ENCODE peak calls at places on chromosome 19, in ten cellular contexts. I is left ventricle myocardium inferior, D is adrenal gland, J is ELF-1, S is T-cell, P is retinal pigment epithelial cell, W is epithelial cell of esophagus, N is posterior cingulate gyrus, H is astrocyte of the hippocampus, O is A549. Y is an unnamed sample.

GRCh38 chr19:30320916-30321315 is 51.3 kb upstream of the ZNF536 start:
- DNase-seq in I (no peak), D (no peak), J (no peak), S (no peak), P (no peak), W (no peak), N (no peak), H (no peak), O (no peak), Y (no peak)

GRCh38 chr19:18437481-18438330 is at the start of gene ISYNA1:
- DNase-seq in I (peak), D (peak), J (peak), S (no peak), P (no peak), W (peak), N (no peak), H (peak), O (peak), Y (peak)

GRCh38 chr19:7257148-7258041 is 36.8 kb downstream of the INSR start:
- DNase-seq in I (no peak), D (peak), J (peak), S (no peak), P (peak), W (no peak), N (no peak), H (peak), O (peak), Y (no peak)

GRCh38 chr19:34962281-34962944 is 1.6 kb downstream of the ZNF792 start:
- DNase-seq in I (no peak), D (no peak), J (no peak), S (peak), P (no peak), W (no peak), N (no peak), H (no peak), O (no peak), Y (no peak)

GRCh38 chr19:11931051-11931450 is 6.1 kb downstream of the ZNF700 start:
- DNase-seq in I (no peak), D (no peak), J (no peak), S (no peak), P (no peak), W (no peak), N (no peak), H (no peak), O (no peak), Y (no peak)

GRCh38 chr19:797528-798414 is 519 bp downstream of the PTBP1 start:
- DNase-seq in I (peak), D (peak), J (peak), S (peak), P (no peak), W (peak), N (peak), H (peak), O (peak), Y (peak)

GRCh38 chr19:2352121-2352520 is 7.9 kb upstream of the TMPRSS9 start:
- DNase-seq in I (no peak), D (no peak), J (no peak), S (no peak), P (no peak), W (no peak), N (no peak), H (no peak), O (no peak), Y (no peak)

GRCh38 chr19:49921871-49922755 is 6.9 kb upstream of the ATF5 start:
- DNase-seq in I (no peak), D (peak), J (no peak), S (no peak), P (no peak), W (peak), N (no peak), H (peak), O (no peak), Y (no peak)

GRCh38 chr19:1394252-1395193 is 6.8 kb downstream of the GAMT start:
- DNase-seq in I (no peak), D (no peak), J (no peak), S (no peak), P (no peak), W (peak), N (no peak), H (peak), O (no peak), Y (no peak)

GRCh38 chr19:35124098-35125060 is 8.8 kb downstream of the FXYD3 start:
- DNase-seq in I (peak), D (peak), J (peak), S (peak), P (no peak), W (peak), N (peak), H (peak), O (peak), Y (peak)

GRCh38 chr19:39590265-39590664 is 12.1 kb upstream of the LGALS13 start:
- DNase-seq in I (no peak), D (no peak), J (peak), S (no peak), P (no peak), W (peak), N (no peak), H (peak), O (no peak), Y (peak)

GRCh38 chr19:29629836-29630534 is 23.9 kb downstream of the POP4 start:
- DNase-seq in I (no peak), D (no peak), J (no peak), S (no peak), P (no peak), W (no peak), N (no peak), H (no peak), O (no peak), Y (no peak)

GRCh38 chr19:40442328-40443130 is 1.6 kb downstream of the SERTAD3 start:
- DNase-seq in I (no peak), D (no peak), J (no peak), S (no peak), P (no peak), W (no peak), N (no peak), H (no peak), O (no peak), Y (no peak)

GRCh38 chr19:16445238-16446107 is 26.3 kb downstream of the EPS15L1 start:
- DNase-seq in I (no peak), D (no peak), J (no peak), S (no peak), P (no peak), W (peak), N (no peak), H (peak), O (no peak), Y (no peak)

GRCh38 chr19:29384676-29385075 is 141.1 kb upstream of the VSTM2B start:
- DNase-seq in I (no peak), D (no peak), J (no peak), S (no peak), P (no peak), W (no peak), N (no peak), H (no peak), O (no peak), Y (no peak)

GRCh38 chr19:58372311-58373133 is 8.3 kb downstream of the ZNF837 start:
- DNase-seq in I (peak), D (no peak), J (peak), S (no peak), P (no peak), W (no peak), N (no peak), H (no peak), O (no peak), Y (no peak)

GRCh38 chr19:6737873-6738725 is 719 bp upstream of the GPR108 start:
- DNase-seq in I (peak), D (peak), J (peak), S (peak), P (no peak), W (peak), N (peak), H (peak), O (peak), Y (peak)

GRCh38 chr19:14385492-14385891 is 4.2 kb downstream of the ADGRE5 start:
- DNase-seq in I (no peak), D (no peak), J (no peak), S (no peak), P (no peak), W (no peak), N (no peak), H (no peak), O (no peak), Y (no peak)

GRCh38 chr19:37979547-37980082 is 72.6 kb downstream of the SIPA1L3 start:
- DNase-seq in I (no peak), D (no peak), J (no peak), S (no peak), P (no peak), W (peak), N (no peak), H (peak), O (no peak), Y (no peak)

GRCh38 chr19:40756502-40757110 is 5.6 kb downstream of the SNRPA start:
- DNase-seq in I (no peak), D (no peak), J (no peak), S (no peak), P (no peak), W (peak), N (no peak), H (peak), O (no peak), Y (no peak)

GRCh38 chr19:17136026-17136425 is 60.4 kb downstream of the MYO9B start:
- DNase-seq in I (no peak), D (no peak), J (peak), S (no peak), P (no peak), W (no peak), N (no peak), H (peak), O (no peak), Y (no peak)

GRCh38 chr19:50829801-50830200 is 3.6 kb downstream of the KLK15 start:
- DNase-seq in I (no peak), D (peak), J (no peak), S (no peak), P (no peak), W (no peak), N (no peak), H (no peak), O (peak), Y (no peak)

GRCh38 chr19:39409886-39410619 is 2.4 kb upstream of the PLEKHG2 start:
- DNase-seq in I (peak), D (peak), J (peak), S (peak), P (no peak), W (no peak), N (peak), H (peak), O (peak), Y (peak)

GRCh38 chr19:36215276-36216171 is 618 bp downstream of the ZNF146 start:
- DNase-seq in I (no peak), D (no peak), J (peak), S (no peak), P (peak), W (peak), N (no peak), H (peak), O (peak), Y (peak)

GRCh38 chr19:18173054-18173571 is 500 bp upstream of the IFI30 start:
- DNase-seq in I (peak), D (peak), J (no peak), S (no peak), P (no peak), W (no peak), N (no peak), H (no peak), O (no peak), Y (no peak)

GRCh38 chr19:22610121-22610520 is 24.0 kb upstream of the ZNF492 start:
- DNase-seq in I (no peak), D (no peak), J (no peak), S (no peak), P (no peak), W (no peak), N (no peak), H (no peak), O (no peak), Y (no peak)

GRCh38 chr19:4523306-4524110 is 5.2 kb upstream of the PLIN4 start:
- DNase-seq in I (peak), D (no peak), J (no peak), S (no peak), P (no peak), W (peak), N (no peak), H (peak), O (peak), Y (peak)

GRCh38 chr19:29383696-29384095 is 142.1 kb upstream of the VSTM2B start:
- DNase-seq in I (no peak), D (no peak), J (no peak), S (no peak), P (no peak), W (no peak), N (no peak), H (no peak), O (no peak), Y (no peak)

GRCh38 chr19:24140099-24140498 is 53.1 kb downstream of the ZNF254 start:
- DNase-seq in I (no peak), D (no peak), J (no peak), S (no peak), P (peak), W (peak), N (no peak), H (peak), O (peak), Y (no peak)

GRCh38 chr19:33167438-33167837 is 26.7 kb upstream of the LRP3 start:
- DNase-seq in I (no peak), D (no peak), J (no peak), S (no peak), P (no peak), W (no peak), N (no peak), H (no peak), O (no peak), Y (no peak)

GRCh38 chr19:5369962-5370367 is 29.4 kb upstream of the PTPRS start:
- DNase-seq in I (peak), D (peak), J (peak), S (peak), P (no peak), W (peak), N (peak), H (peak), O (peak), Y (peak)

GRCh38 chr19:46287585-46287984 is 9.3 kb upstream of the HIF3A start:
- DNase-seq in I (no peak), D (no peak), J (no peak), S (no peak), P (no peak), W (peak), N (no peak), H (no peak), O (peak), Y (no peak)

GRCh38 chr19:8459520-8460260 is 14.9 kb downstream of the HNRNPM start:
- DNase-seq in I (no peak), D (no peak), J (no peak), S (no peak), P (peak), W (peak), N (no peak), H (peak), O (peak), Y (no peak)

GRCh38 chr19:12140545-12141404 is 625 bp upstream of the ZNF20 start:
- DNase-seq in I (peak), D (peak), J (peak), S (peak), P (peak), W (peak), N (peak), H (peak), O (peak), Y (peak)

GRCh38 chr19:16325671-16326400 is 1.2 kb downstream of the KLF2 start:
- DNase-seq in I (no peak), D (peak), J (peak), S (peak), P (no peak), W (no peak), N (no peak), H (peak), O (peak), Y (no peak)

Y was measured in erythroblast.